ENCODE peak calls at places on chromosome 22, in four cellular contexts. K is fibroblast of lung, V is brain microvascular endothelial cell, J is GM23248. T is an unnamed sample.

GRCh38 chr22:35739076-35739475 is 21.4 kb downstream of the APOL5 start:
- DNase-seq in K (no peak), V (no peak), J (no peak), T (no peak)

GRCh38 chr22:20153945-20154344 is 3.1 kb upstream of the CCDC188 start:
- DNase-seq in K (no peak), V (no peak), J (peak; percentile 47), T (no peak)

GRCh38 chr22:48755332-48755949 is 1072.2 kb downstream of the BRD1 start:
- DNase-seq in K (no peak), V (no peak), J (no peak), T (no peak)

GRCh38 chr22:41488596-41489385 is 19.9 kb downstream of the ACO2 start:
- DNase-seq in K (no peak), V (no peak), J (no peak), T (no peak)

GRCh38 chr22:32328306-32329201 is 29.1 kb upstream of the RFPL3 start:
- DNase-seq in K (no peak), V (no peak), J (no peak), T (no peak)

GRCh38 chr22:33467718-33468117 is 409.5 kb upstream of the SYN3 start:
- DNase-seq in K (no peak), V (no peak), J (peak; percentile 51), T (no peak)

GRCh38 chr22:22877523-22878210 is 9.9 kb upstream of the IGLL5 start:
- DNase-seq in K (peak; percentile 14), V (peak; percentile 36), J (peak; percentile 74), T (no peak)

GRCh38 chr22:33400061-33400840 is 342.1 kb upstream of the SYN3 start:
- DNase-seq in K (no peak), V (no peak), J (no peak), T (no peak)

GRCh38 chr22:22981670-22982571 is 88.4 kb upstream of the GNAZ start:
- DNase-seq in K (no peak), V (no peak), J (no peak), T (no peak)

GRCh38 chr22:50039669-50040458 is 18.2 kb downstream of the TTLL8 start:
- DNase-seq in K (no peak), V (no peak), J (no peak), T (no peak)

GRCh38 chr22:22154068-22154467 is 90.5 kb upstream of the VPREB1 start:
- DNase-seq in K (no peak), V (no peak), J (no peak), T (no peak)

DNA sequence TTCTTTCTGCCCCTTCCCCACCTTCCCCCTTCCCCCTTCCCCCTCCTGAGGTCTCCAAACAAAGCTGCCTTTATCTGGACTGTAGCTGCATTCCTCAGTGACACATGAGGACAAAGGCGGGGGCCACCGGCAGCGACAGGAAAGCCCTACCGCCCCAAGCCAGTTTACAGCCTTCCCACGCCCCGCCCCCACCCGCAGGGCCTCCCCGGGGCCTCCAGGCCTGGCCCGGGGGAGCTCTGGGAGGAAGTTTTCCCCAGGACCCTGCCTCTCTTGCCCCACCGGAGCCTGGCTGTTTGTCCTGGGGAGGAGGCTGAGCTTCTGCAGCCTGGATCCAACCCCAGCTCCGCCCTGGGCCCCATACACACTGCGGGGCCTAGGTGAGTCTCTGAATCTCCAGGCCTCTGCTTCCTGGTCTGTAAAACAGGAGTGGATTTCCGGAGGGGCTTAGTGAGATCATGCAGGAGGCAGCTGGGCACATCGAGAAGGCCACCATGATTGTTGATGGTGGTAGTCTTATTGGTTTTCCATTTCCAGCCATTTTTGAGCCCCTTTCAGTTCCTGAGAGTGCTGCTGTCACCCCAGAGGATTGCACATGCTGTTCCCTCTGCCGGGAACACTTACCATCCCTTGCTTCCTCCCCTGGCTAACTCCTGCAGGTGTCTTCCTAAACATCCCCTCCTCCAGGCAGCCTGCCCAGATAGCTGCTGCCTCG is 130.7 kb downstream of the MN1 start:
- DNase-seq in K (no peak), V (no peak), J (peak; percentile 21), T (no peak)
- H3K27ac ChIP-seq in K (no peak overlapping the region), V (no peak overlapping the region), J (no peak overlapping the region), T (no peak overlapping the region)

GRCh38 chr22:17258015-17258827 is 39.0 kb upstream of the ADA2 start:
- DNase-seq in K (peak; percentile 50), V (no peak), J (peak; percentile 15), T (peak; percentile 87)
- H3K27ac ChIP-seq in K (no peak overlapping the region), V (no peak overlapping the region), J (no peak overlapping the region), T (peak overlapping the region; percentile 12)

GRCh38 chr22:27317961-27318360 is 483.6 kb downstream of the MN1 start:
- DNase-seq in K (peak; percentile 68), V (no peak), J (no peak), T (peak; percentile 31)
- H3K27ac ChIP-seq in K (no peak overlapping the region), V (no peak overlapping the region), J (no peak overlapping the region), T (no peak overlapping the region)

DNA sequence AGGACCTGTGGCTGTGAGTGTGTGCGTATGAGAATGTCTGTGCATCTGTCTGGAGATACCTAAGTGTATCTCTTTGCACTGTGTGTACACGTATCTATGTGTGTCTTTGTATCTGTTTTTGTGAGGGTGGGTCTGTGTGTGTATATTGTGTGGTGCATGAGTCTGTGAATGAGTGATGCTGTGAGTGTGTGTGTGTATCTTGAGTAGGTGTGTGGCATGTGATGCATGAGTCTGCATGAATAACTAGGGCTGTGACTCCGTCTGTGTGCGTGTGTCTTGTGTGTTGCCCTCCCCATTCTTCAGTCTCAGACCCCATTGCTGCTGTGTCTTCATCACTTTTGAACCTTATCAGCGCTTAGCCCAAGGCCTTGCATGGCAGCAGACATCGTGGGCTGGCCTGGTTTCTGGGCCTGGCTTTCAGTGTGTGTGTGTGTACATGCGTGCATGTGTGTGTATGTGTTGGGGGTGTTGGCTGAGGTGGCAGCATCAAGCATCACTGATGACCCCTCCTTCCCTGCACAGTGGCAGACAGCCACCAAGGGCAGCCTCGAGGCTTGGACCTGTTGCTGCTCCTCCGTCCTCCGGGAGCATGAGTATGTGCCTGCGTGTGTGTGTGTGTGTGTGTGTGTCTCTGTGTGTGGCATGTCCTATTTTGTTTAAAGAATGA is 1.4 kb downstream of the SGSM1 start:
- DNase-seq in K (peak; percentile 1), V (peak; percentile 11), J (no peak), T (no peak)
- H3K27ac ChIP-seq in K (no peak overlapping the region), V (no peak overlapping the region), J (no peak overlapping the region), T (no peak overlapping the region)

DNA sequence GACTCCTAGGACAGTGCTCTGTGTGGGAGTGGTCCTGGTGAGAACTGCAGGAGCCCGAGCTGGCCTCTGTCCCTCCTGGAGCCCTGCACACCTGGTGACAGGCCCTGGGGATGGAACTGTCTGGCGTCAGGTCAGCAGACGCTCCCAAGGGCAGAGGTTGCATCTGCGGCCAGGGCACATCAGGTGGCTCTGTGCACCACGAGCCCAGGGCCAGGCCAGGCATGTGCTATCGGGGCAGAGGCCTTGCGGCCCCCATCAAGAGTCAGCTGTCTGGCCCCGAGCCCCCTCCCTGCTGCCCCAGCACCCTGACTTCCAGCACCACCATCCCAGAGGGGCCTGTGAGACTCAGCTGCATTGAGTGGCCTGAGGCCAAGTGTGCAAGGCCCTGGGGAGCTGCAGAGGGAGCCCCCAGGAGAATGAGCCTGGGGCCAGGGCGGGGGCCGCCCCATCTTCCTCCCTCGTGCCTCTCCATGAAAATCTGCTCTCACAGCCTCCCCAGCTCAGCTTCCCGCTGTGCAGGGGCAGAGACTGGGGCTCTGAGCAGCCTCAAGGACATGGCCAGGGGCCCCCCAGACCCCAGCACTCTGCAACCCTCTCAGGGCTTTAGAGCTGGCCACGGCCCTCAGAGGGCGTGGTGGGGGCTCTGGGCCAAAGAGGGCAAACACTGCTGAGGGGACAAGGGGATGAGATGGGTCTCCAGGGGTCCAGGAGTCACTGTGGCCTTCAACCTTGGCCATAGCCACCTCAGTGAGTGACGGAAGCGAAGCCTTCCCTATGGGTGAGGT is 56.4 kb downstream of the RTL6 start:
- DNase-seq in K (no peak), V (no peak), J (no peak), T (no peak)
- H3K27ac ChIP-seq in K (no peak overlapping the region), V (no peak overlapping the region), J (no peak overlapping the region), T (no peak overlapping the region)

GRCh38 chr22:39475902-39476301 is 19.1 kb downstream of the MGAT3 start:
- DNase-seq in K (no peak), V (no peak), J (no peak), T (no peak)

GRCh38 chr22:39478461-39478860 is 21.6 kb downstream of the MGAT3 start:
- DNase-seq in K (no peak), V (no peak), J (peak; percentile 28), T (no peak)

GRCh38 chr22:39475337-39475736 is 18.5 kb downstream of the MGAT3 start:
- DNase-seq in K (no peak), V (no peak), J (no peak), T (no peak)

GRCh38 chr22:39477542-39477941 is 20.7 kb downstream of the MGAT3 start:
- DNase-seq in K (no peak), V (no peak), J (no peak), T (no peak)

GRCh38 chr22:39476664-39477063 is 19.9 kb downstream of the MGAT3 start:
- DNase-seq in K (no peak), V (no peak), J (no peak), T (no peak)
- H3K27ac ChIP-seq in K (no peak overlapping the region), V (no peak overlapping the region), J (no peak overlapping the region), T (no peak overlapping the region)

GRCh38 chr22:31244044-31244942 is 32.2 kb downstream of the LIMK2 start:
- DNase-seq in K (peak; percentile 98), V (peak; percentile 92), J (peak; percentile 97), T (no peak)
- H3K27ac ChIP-seq in K (no peak overlapping the region), V (peak overlapping the region; percentile 97), J (peak overlapping the region; percentile 97), T (peak overlapping the region; percentile 91)

DNA sequence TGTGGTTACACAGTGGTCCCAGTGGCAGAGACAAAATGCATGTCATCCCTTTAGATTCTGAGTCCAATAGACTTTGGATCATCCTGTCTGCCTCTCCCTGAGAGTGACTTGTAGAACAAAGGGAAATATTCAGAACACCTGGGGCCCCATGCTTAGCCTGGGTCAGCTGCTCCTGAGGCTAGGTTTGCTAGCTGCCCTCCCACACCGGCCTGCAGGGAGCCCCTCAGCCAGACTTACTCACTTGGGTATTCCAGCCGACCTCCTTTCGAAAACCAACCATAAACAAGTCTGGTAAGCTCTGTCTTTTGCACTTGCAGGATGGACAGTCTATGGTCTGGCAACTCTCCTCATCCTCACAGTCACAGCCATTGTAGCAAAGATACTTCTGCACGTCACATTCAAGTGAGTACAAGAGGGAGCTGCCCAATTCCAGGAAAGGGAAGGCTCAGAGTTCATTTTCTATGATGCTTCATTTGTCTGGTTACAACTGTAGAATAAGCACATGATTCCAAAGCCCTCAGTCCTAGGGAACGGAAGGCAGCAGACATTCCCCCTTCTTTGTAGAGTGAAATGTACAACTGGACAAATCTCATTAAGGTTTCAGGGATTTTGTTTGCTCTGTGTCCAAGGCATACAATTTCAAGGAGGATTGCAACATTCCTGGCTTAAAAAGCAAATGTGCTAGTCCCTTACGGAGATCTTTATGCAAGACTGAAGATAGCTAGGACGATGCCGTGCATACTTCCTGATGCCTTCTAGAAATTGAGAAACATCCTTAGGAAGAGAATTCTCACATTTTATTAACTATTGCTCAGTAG is 65.5 kb upstream of the EMID1 start:
- DNase-seq in K (no peak), V (no peak), J (peak; percentile 75), T (no peak)
- H3K27ac ChIP-seq in K (no peak overlapping the region), V (no peak overlapping the region), J (no peak overlapping the region), T (no peak overlapping the region)

GRCh38 chr22:25366876-25367466 is 147.5 kb downstream of the CRYBB2 start:
- DNase-seq in K (no peak), V (no peak), J (no peak), T (no peak)
- H3K27ac ChIP-seq in K (no peak overlapping the region), V (no peak overlapping the region), J (no peak overlapping the region), T (no peak overlapping the region)

GRCh38 chr22:26484360-26484706 is 656 bp downstream of the SRRD start:
- DNase-seq in K (no peak), V (no peak), J (peak; percentile 46), T (no peak)
- H3K27ac ChIP-seq in K (peak overlapping the region; percentile 93), V (peak overlapping the region; percentile 81), J (peak overlapping the region; percentile 80), T (peak overlapping the region; percentile 76)

T was measured in epithelial cell of prostate.